ENCODE peak calls at places on chromosome X, in four cellular contexts. One of them, this sample, is unnamed.
A peak's percentile ranks its signal among the peaks of the same experiment; 100 is the strongest.

GRCh38 chrX:148507413-148507812 is 7.0 kb downstream of the AFF2 start:
- DNase-seq in Peyer's patch: no peak
- DNase-seq in breast epithelium: no peak
- DNase-seq in lower leg skin: no peak
- DNase-seq in this sample: no peak

GRCh38 chrX:29841750-29842149 is 373.6 kb upstream of the MAGEB2 start:
- DNase-seq in Peyer's patch: no peak
- DNase-seq in breast epithelium: no peak
- DNase-seq in lower leg skin: no peak
- DNase-seq in this sample: no peak

GRCh38 chrX:48539345-48540014 is at the start of gene TBC1D25:
- DNase-seq in Peyer's patch: peak; percentile 96
- DNase-seq in breast epithelium: peak; percentile 93
- DNase-seq in lower leg skin: peak; percentile 99
- DNase-seq in this sample: peak; percentile 30

GRCh38 chrX:81779701-81780100 is 577.8 kb downstream of the SH3BGRL start:
- DNase-seq in Peyer's patch: no peak
- DNase-seq in breast epithelium: no peak
- DNase-seq in lower leg skin: no peak
- DNase-seq in this sample: no peak

GRCh38 chrX:23980063-23980462 is 46.9 kb downstream of the KLHL15 start:
- DNase-seq in Peyer's patch: no peak
- DNase-seq in breast epithelium: no peak
- DNase-seq in lower leg skin: no peak
- DNase-seq in this sample: no peak

GRCh38 chrX:136920001-136920400 is 39.5 kb upstream of the RBMX start:
- DNase-seq in Peyer's patch: no peak
- DNase-seq in breast epithelium: no peak
- DNase-seq in lower leg skin: no peak
- DNase-seq in this sample: no peak

GRCh38 chrX:133640161-133641015 is 225.1 kb upstream of the GPC4 start:
- DNase-seq in Peyer's patch: no peak
- DNase-seq in breast epithelium: no peak
- DNase-seq in lower leg skin: no peak
- DNase-seq in this sample: no peak

GRCh38 chrX:153648358-153649177 is 1.6 kb downstream of the DUSP9 start:
- DNase-seq in Peyer's patch: no peak
- DNase-seq in breast epithelium: no peak
- DNase-seq in lower leg skin: peak; percentile 64
- DNase-seq in this sample: no peak

GRCh38 chrX:119004920-119005524 is 30.6 kb downstream of the LONRF3 start:
- DNase-seq in Peyer's patch: peak; percentile 66
- DNase-seq in breast epithelium: peak; percentile 50
- DNase-seq in lower leg skin: no peak
- DNase-seq in this sample: peak; percentile 26

GRCh38 chrX:40297949-40298539 is 200.3 kb upstream of the BCOR start:
- DNase-seq in Peyer's patch: no peak
- DNase-seq in breast epithelium: no peak
- DNase-seq in lower leg skin: no peak
- DNase-seq in this sample: no peak

GRCh38 chrX:86579777-86580176 is 431.5 kb downstream of the DACH2 start:
- DNase-seq in Peyer's patch: no peak
- DNase-seq in breast epithelium: no peak
- DNase-seq in lower leg skin: no peak
- DNase-seq in this sample: no peak

GRCh38 chrX:41332988-41333743 is 796 bp upstream of the DDX3X start:
- DNase-seq in Peyer's patch: peak; percentile 84
- DNase-seq in breast epithelium: peak; percentile 79
- DNase-seq in lower leg skin: peak; percentile 98
- DNase-seq in this sample: no peak
- TF ChIP-seq POLR2A in Peyer's patch: peak; percentile 52
- TF ChIP-seq POLR2A in breast epithelium: peak; percentile 81
- TF ChIP-seq POLR2A in lower leg skin: no peak
- TF ChIP-seq POLR2A in this sample: peak; percentile 33

DNA sequence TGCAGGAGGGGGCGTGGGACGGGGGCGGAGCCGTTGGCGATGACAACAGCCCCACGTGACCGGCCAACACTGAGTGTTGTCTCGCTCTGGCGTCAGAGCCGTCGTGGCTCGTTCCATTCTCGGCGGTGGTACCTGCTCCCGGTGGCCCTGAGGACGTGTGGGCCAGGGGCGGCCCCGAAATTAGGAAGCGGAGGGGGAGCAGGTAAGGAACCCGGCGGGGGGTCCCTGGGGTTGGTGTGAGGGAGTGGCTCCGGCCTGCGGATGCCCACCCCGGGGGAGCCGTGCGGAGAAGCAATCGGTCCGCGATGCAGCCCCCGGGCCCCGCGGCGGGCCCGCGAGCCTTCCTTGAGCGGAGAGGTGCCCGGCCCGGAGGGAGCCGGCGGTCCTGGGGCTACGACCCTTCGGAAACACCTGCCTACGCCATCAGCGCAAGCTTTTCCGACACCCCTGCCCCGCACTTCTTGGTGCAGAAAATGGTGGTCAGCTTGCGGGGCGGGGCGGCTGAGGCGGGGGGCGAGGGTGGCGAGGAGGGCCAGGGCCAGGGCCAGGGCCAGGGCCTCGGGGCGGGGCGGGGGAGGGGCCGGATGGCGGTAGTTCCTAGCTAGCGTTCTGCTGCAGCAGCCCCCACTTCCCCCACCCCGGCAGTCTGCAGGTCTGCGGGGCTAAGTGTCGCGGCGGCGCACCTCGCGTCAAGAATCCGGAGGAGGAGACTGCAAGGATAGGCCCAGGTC is at the start of gene BEX4:
- DNase-seq in Peyer's patch: peak; percentile 81
- DNase-seq in breast epithelium: peak; percentile 85
- DNase-seq in lower leg skin: peak; percentile 96
- DNase-seq in this sample: no peak
- TF ChIP-seq POLR2A in Peyer's patch: peak; percentile 71
- TF ChIP-seq POLR2A in breast epithelium: peak; percentile 78
- TF ChIP-seq POLR2A in lower leg skin: no peak
- TF ChIP-seq POLR2A in this sample: no peak

GRCh38 chrX:140433582-140433981 is 71.3 kb downstream of the SOX3 start:
- DNase-seq in Peyer's patch: no peak
- DNase-seq in breast epithelium: no peak
- DNase-seq in lower leg skin: no peak
- DNase-seq in this sample: no peak
- TF ChIP-seq POLR2A in Peyer's patch: no peak
- TF ChIP-seq POLR2A in breast epithelium: no peak
- TF ChIP-seq POLR2A in lower leg skin: no peak
- TF ChIP-seq POLR2A in this sample: no peak

GRCh38 chrX:120603707-120604358 is at the start of gene MCTS1:
- DNase-seq in Peyer's patch: peak; percentile 80
- DNase-seq in breast epithelium: peak; percentile 67
- DNase-seq in lower leg skin: peak; percentile 95
- DNase-seq in this sample: peak; percentile 54
- TF ChIP-seq POLR2A in Peyer's patch: peak; percentile 64
- TF ChIP-seq POLR2A in breast epithelium: no peak
- TF ChIP-seq POLR2A in lower leg skin: no peak
- TF ChIP-seq POLR2A in this sample: peak; percentile 36

DNA sequence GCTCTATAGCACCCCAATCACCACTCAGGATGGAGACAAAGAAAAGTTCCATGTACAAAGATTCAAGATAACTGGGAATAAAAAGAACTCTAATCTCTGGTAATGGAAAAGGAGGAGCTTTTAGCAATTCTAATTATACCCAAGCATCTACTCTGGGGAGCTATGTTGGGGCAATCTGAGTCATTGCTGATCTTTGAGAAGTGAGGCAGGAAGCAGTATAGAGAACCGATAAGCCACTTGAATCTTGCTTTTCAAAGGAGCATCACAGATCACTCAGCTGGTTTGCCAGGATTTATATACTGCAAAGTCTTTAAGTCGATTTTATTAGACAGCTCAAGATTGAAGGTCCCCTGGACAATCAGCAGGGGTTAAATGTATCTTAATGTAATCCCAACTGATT is 220.0 kb downstream of the ENOX2 start:
- DNase-seq in Peyer's patch: no peak
- DNase-seq in breast epithelium: no peak
- DNase-seq in lower leg skin: no peak
- DNase-seq in this sample: no peak
- TF ChIP-seq POLR2A in Peyer's patch: no peak
- TF ChIP-seq POLR2A in breast epithelium: no peak
- TF ChIP-seq POLR2A in lower leg skin: no peak
- TF ChIP-seq POLR2A in this sample: no peak